ENCODE peak calls at places on chromosome 1, in seven cellular contexts. J, P, E, G, L, Z and I are unnamed samples.

GRCh38 chr1:145916745-145917144 is 1.8 kb downstream of the PEX11B start:
- DNase-seq in L (no peak), J (no peak), G (no peak), Z (peak), E (no peak), P (no peak), I (no peak)

GRCh38 chr1:234533975-234534876 is 55.2 kb upstream of the TARBP1 start:
- DNase-seq in J (no peak), P (peak), E (no peak), L (peak), G (peak), Z (no peak), I (peak)

GRCh38 chr1:248872752-248873408 is 14.0 kb upstream of the ZNF692 start:
- DNase-seq in J (no peak), Z (no peak), P (peak), E (peak), G (peak), L (peak), I (peak)

GRCh38 chr1:17635811-17636210 is 96.3 kb downstream of the ARHGEF10L start:
- DNase-seq in G (no peak), E (no peak), P (no peak), L (no peak), J (no peak), Z (no peak), I (no peak)

GRCh38 chr1:113811353-113811887 is 856 bp downstream of the RSBN1 start:
- DNase-seq in G (peak), P (no peak), E (peak), J (peak), Z (no peak), L (peak), I (peak)

GRCh38 chr1:153922076-153922837 is 515 bp downstream of the GATAD2B start:
- DNase-seq in Z (no peak), G (peak), J (peak), E (peak), P (peak), L (no peak), I (no peak)

GRCh38 chr1:165865941-165866340 is 38.5 kb downstream of the UCK2 start:
- DNase-seq in G (no peak), Z (no peak), P (no peak), J (no peak), L (no peak), E (no peak), I (no peak)

GRCh38 chr1:187876775-187877174 is 1048.0 kb downstream of the PLA2G4A start:
- DNase-seq in L (no peak), P (no peak), E (no peak), J (no peak), G (no peak), Z (no peak), I (no peak)

GRCh38 chr1:209491496-209491895 is 92.0 kb upstream of the CAMK1G start:
- DNase-seq in E (no peak), J (no peak), P (no peak), G (no peak), Z (no peak), L (no peak), I (no peak)

GRCh38 chr1:158043232-158043631 is 49.8 kb downstream of the KIRREL1 start:
- DNase-seq in L (no peak), E (peak), G (no peak), J (no peak), P (no peak), Z (no peak), I (no peak)

GRCh38 chr1:3761296-3762010 is 9.2 kb downstream of the CCDC27 start:
- DNase-seq in P (no peak), E (no peak), Z (no peak), G (no peak), L (no peak), J (no peak), I (no peak)

GRCh38 chr1:30822966-30823581 is 65.5 kb upstream of the LAPTM5 start:
- DNase-seq in Z (no peak), J (no peak), G (no peak), P (no peak), E (no peak), L (no peak), I (no peak)

DNA sequence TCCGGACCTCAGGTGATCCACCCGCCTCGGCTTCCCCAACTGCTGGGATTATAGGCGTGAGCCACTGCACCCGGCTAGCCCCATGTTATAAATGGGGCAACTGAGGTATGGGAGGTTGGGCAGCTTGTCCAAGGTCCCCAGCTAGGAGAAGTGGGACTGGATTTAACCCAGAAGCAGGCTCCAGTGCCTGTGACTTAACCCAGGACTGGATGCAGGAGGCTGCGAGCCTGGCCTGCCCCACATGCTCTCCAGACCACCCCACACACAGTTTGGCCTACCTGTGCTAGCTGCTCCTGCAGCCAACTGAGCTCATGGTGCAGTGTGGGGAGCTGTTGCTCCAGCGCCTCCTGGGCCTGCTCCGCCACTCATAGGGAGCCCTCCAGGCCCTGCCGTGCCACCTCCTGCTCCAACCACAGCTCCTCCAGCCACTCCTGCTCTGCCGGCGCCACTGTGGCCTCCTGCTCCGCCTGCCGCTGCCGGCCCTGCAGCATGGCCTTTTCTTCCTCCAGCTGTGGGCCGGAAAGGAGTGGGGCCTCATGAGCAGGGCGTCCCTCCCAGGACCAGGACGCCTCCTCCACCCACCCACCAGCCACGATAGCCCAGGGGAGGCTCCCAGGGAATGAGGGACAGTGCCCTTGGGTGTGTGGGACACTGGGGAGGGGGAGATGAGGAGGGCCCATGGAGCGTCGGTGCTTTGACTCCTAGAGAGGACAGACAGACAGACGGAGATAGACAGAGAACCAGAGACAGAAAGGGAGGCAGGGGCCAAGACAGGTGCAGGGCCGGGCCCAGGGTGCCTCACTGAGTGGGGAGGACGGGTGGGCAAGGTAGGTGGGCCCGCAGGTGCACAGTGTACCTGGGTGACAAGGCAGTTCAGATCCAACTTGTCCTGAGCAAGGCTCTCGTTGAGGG is 12.4 kb upstream of the NBPF1 start:
- DNase-seq in Z (no peak), L (no peak), E (no peak), P (peak), J (no peak), G (no peak), I (no peak)
- TF ChIP-seq CTCF in Z (no peak), L (no peak), E (no peak), P (no peak), J (no peak), G (no peak), I (no peak)

DNA sequence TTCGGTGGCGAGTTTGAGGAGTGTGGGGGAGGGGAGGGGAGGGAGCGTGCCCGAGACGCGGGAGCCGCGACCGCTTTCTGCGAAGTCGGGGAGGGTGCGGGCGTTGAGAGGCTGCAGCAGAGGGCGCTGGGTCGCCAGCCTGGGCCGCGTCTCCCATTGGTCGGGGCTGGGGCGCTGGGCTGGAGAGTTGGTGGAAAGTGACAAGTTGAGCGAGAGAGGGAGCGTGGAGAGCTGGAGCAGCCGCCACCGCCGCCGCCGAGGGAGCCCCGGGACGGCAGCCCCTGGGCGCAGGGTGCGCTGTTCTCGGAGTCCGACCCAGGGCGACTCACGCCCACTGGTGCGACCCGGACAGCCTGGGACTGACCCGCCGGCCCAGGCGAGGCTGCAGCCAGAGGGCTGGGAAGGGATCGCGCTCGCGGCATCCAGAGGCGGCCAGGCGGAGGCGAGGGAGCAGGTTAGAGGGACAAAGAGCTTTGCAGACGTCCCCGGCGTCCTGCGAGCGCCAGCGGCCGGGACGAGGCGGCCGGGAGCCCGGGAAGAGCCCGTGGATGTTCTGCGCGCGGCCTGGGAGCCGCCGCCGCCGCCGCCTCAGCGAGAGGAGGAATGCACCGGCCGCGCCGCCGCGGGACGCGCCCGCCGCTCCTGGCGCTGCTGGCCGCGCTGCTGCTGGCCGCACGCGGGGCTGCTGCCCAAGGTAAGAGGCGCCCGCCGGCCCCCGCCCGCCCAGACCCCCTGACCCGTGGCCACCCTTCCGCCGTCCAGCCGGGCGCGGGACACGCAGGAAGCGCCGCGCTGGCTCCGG is at the start of gene ROR1:
- DNase-seq in J (no peak), Z (peak), E (peak), G (peak), L (peak), P (peak), I (peak)
- H3K4me3 ChIP-seq in J (no peak), Z (peak), E (peak), G (peak), L (peak), P (peak), I (peak)

DNA sequence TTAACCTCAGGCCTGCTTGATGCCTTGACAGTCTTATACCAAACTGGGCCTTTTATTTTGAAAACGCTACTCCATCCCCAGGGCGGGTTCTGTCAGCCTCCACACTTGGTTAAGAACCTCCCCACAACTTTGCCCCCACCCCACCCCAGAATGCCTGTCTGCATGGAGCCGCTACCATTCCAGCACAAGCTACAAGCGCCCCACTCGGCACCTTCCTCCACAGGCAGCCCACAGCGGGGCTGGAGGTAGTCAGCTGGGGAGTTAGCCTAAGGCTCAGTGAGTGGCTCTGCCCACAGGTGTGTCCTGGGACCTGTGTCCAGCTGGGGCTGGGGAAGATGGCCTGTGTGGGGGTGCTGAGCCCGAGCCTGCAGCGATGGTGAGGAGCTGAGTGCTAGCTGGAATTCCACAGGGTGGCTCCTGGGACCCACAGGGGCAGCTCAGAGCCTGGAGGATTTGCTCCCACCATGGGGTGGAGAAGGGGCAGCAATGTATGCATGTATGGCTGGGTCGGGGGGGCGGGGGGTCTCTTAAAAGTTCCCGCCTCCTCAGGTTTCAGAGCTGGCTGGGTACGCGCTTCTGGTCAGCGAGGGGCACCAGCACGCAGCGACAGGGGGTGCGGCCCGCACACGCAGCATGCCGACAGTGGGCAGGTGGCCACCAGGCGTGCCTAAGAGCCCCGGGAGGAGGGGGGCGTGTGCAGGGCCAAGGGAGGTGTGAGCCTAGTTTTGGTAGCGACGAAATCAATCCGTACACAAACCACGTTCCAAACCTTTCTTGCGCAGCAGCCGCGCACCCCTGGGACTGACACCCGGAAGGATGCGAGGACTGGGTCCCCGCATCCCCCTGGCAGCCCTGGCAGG is 912 bp downstream of the ETNK2 start:
- DNase-seq in P (peak), J (no peak), E (peak), G (peak), L (no peak), Z (no peak), I (no peak)
- TF ChIP-seq CTCF in P (peak), J (no peak), E (peak), G (no peak), L (no peak), Z (peak), I (no peak)

GRCh38 chr1:40315795-40316594 is 1.1 kb downstream of the COL9A2 start:
- DNase-seq in L (peak), Z (no peak), P (no peak), J (peak), E (peak), G (no peak), I (peak)
- H3K4me3 ChIP-seq in L (peak), Z (peak), P (peak), J (peak), E (peak), G (peak), I (peak)

GRCh38 chr1:221979461-221980032 is 237.7 kb upstream of the DUSP10 start:
- DNase-seq in G (no peak), P (no peak), E (no peak), Z (no peak), J (no peak), L (no peak), I (no peak)
- TF ChIP-seq CTCF in G (no peak), P (no peak), E (peak), Z (peak), J (no peak), L (no peak), I (peak)

GRCh38 chr1:213724640-213725536 is 262.9 kb upstream of the PROX1 start:
- DNase-seq in J (no peak), P (no peak), Z (no peak), G (peak), E (peak), L (peak), I (no peak)
- H3K4me3 ChIP-seq in J (no peak), P (no peak), Z (no peak), G (no peak), E (no peak), L (no peak), I (no peak)

DNA sequence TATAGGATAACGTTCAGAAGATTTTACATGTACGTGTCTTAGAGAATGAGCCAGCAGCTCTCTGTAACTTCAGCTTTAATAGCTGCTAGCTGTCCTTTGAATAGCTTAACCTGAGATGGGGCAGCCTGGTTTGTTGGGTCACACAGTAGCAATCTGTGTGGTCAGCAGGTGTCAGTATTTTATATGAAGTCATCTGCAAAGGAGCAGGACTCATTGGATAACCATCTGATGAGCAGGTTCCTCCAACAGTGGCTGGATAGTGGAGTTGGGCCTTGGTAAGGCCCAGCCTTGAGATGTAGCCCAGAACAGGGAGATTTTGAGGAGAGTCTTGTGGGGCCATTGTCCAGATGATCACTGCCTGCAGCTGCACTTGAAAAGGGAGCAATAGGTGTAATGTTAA is 6.4 kb downstream of the GSTM5 start:
- DNase-seq in G (no peak), Z (no peak), J (no peak), P (no peak), L (peak), E (peak), I (no peak)
- TF ChIP-seq CTCF in G (no peak), Z (peak), J (no peak), P (no peak), L (no peak), E (no peak), I (no peak)

GRCh38 chr1:109255673-109256072 is 6.3 kb downstream of the CELSR2 start:
- DNase-seq in P (no peak), Z (no peak), G (no peak), E (no peak), L (no peak), J (no peak), I (no peak)

GRCh38 chr1:109255097-109255651 is 5.8 kb downstream of the CELSR2 start:
- DNase-seq in G (no peak), L (no peak), P (peak), Z (no peak), E (peak), J (no peak), I (no peak)

GRCh38 chr1:109252893-109253802 is 3.8 kb downstream of the CELSR2 start:
- DNase-seq in E (no peak), L (no peak), J (no peak), G (peak), Z (peak), P (peak), I (no peak)

GRCh38 chr1:109254621-109255096 is 5.3 kb downstream of the CELSR2 start:
- DNase-seq in Z (no peak), G (no peak), E (no peak), P (no peak), J (no peak), L (no peak), I (no peak)

GRCh38 chr1:109253803-109254620 is 4.7 kb downstream of the CELSR2 start:
- DNase-seq in Z (peak), L (no peak), G (no peak), J (no peak), E (peak), P (no peak), I (no peak)
- H3K4me3 ChIP-seq in Z (peak), L (no peak), G (no peak), J (no peak), E (peak), P (no peak), I (no peak)

DNA sequence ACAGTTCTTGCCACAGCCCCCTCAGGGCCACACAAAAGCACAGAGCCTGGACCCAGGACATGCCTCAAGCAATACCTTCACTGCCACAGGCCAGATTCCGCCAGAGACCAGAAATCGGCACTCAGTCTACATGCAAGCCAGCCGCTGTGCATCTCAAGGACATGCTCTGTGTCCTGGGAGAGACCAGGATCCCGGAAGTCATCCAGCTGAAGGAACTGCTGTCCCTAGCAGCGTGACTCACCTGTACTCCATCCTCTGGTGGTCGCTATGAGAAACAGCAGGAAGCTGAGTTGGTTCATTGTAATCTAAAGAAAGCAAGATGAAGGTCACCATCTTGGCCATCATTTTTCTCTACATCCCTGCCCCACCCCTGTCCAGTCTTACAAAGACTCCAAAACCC is 401 bp downstream of the ITLN1 start:
- DNase-seq in J (no peak), L (no peak), E (peak), G (no peak), P (no peak), Z (no peak), I (no peak)
- TF ChIP-seq CTCF in J (peak), L (no peak), E (peak), G (no peak), P (no peak), Z (peak), I (peak)

DNA sequence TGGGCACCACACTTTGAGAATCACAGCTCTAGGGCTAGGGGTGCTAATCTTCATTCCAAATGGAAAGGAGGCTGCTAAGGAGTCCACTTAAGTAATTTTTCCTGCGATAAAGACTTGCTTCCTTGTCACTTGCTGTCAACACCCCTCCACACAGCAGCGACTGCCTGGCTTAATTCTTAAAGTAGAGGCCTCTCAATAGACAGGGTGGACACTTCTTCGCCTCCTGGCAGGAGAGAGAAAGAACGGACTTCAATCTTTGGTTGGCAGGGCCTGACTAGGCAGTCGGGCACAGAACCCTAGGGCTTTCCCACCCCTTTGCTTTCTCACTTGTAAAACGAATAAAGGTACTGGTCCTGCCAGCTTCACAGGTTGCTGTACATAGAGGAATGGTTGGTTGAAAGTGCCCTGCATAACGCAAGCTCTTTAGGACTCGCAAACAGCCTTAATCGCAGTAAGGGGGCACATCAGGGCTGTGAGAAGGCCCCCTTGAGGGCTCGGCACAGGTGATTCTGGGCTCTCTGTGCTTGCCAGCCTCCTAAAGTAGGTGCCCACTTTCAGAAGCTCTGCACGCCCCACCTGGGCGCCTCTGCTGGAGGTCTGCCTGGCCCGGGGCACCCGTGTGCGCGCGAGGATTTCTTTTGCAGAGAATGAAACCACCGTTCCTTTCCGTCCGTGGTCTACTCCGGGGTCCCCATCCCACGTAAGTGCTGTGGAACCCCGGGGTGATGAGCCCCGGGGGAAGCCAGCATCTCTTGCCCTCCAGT is 47.6 kb upstream of the CD34 start:
- DNase-seq in L (no peak), G (peak), E (no peak), J (no peak), Z (no peak), P (no peak), I (no peak)
- H3K4me3 ChIP-seq in L (no peak), G (peak), E (peak), J (peak), Z (peak), P (peak), I (peak)